ENCODE peak calls at places on chromosomes 1 and 21, in seven cellular contexts. P is heart left ventricle, R is ovary, Z is H54, H is IMR-90, F is A549, E is Peyer's patch. O is an unnamed sample.

GRCh38 chr21:31162827-31163226 is 124.6 kb upstream of the KRTAP19-8 start:
- DNase-seq in P (no peak), R (no peak), Z (peak), H (peak), F (no peak), E (no peak), O (no peak)

GRCh38 chr1:74463301-74463988 is 49.0 kb downstream of the LRRC53 start:
- DNase-seq in P (no peak), R (no peak), Z (no peak), H (peak), F (no peak), E (no peak), O (no peak)

GRCh38 chr1:58779059-58779754 is 4.6 kb downstream of the JUN start:
- DNase-seq in P (no peak), R (no peak), Z (no peak), H (peak), F (no peak), E (no peak), O (no peak)

GRCh38 chr21:26171310-26172100 is 935 bp upstream of the APP start:
- DNase-seq in P (no peak), R (no peak), Z (no peak), H (no peak), F (no peak), E (no peak), O (no peak)

GRCh38 chr21:38721983-38722382 is 83.7 kb upstream of the ETS2 start:
- DNase-seq in P (no peak), R (no peak), Z (no peak), H (no peak), F (no peak), E (no peak), O (no peak)

GRCh38 chr1:26321315-26322041 is 3.7 kb downstream of the CD52 start:
- DNase-seq in P (peak), R (peak), Z (peak), H (peak), F (peak), E (peak), O (peak)

GRCh38 chr1:63731117-63732043 is 42.4 kb upstream of the ROR1 start:
- DNase-seq in P (no peak), R (no peak), Z (peak), H (peak), F (peak), E (no peak), O (no peak)

GRCh38 chr1:245807954-245808719 is 653.4 kb downstream of the KIF26B start:
- DNase-seq in P (no peak), R (no peak), Z (no peak), H (no peak), F (no peak), E (no peak), O (no peak)

GRCh38 chr1:172236958-172237357 is 183.5 kb upstream of the C1orf105 start:
- DNase-seq in P (no peak), R (no peak), Z (no peak), H (no peak), F (no peak), E (no peak), O (no peak)

GRCh38 chr1:2821373-2821955 is 20.0 kb upstream of the TTC34 start:
- DNase-seq in P (peak), R (no peak), Z (no peak), H (no peak), F (no peak), E (no peak), O (no peak)

GRCh38 chr1:2820731-2821372 is 19.4 kb upstream of the TTC34 start:
- DNase-seq in P (peak), R (no peak), Z (no peak), H (no peak), F (no peak), E (no peak), O (no peak)

GRCh38 chr1:2821970-2822620 is 20.6 kb upstream of the TTC34 start:
- DNase-seq in P (peak), R (peak), Z (peak), H (no peak), F (peak), E (peak), O (peak)

GRCh38 chr1:2819429-2819828 is 17.9 kb upstream of the TTC34 start:
- DNase-seq in P (no peak), R (no peak), Z (no peak), H (no peak), F (no peak), E (no peak), O (no peak)

GRCh38 chr1:2819831-2820730 is 18.6 kb upstream of the TTC34 start:
- DNase-seq in P (no peak), R (no peak), Z (no peak), H (no peak), F (no peak), E (no peak), O (no peak)
- TF ChIP-seq POLR2A in P (no peak), R (no peak), Z (no peak), H (no peak), F (no peak), E (no peak), O (no peak)

GRCh38 chr1:81701071-81701470 is 99.7 kb upstream of the ADGRL2 start:
- DNase-seq in P (no peak), R (no peak), Z (no peak), H (no peak), F (no peak), E (no peak), O (no peak)
- TF ChIP-seq POLR2A in P (no peak), R (no peak), Z (no peak), H (no peak), F (no peak), E (no peak), O (no peak)

DNA sequence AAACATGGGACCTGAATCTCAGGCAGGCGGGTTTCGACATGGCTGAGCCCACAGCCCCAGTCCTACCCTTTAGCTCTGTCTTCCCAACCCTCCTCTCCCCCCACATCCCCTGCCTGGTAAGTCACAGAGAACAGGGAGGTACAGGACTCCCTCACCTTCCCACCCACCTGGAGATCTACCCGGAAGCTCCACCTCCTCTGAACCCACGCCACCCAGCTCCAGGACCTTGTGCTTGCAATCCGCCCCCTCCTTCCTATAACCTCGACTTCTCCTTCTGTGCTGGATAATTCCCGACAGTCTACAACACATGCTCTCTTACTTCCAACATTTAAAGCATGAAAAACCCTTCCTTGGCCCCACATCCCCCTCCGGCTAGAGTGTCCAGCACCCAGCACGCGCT is 22.3 kb downstream of the KIF17 start:
- DNase-seq in P (no peak), R (no peak), Z (no peak), H (no peak), F (no peak), E (no peak), O (no peak)
- TF ChIP-seq POLR2A in P (no peak), R (no peak), Z (no peak), H (no peak), F (no peak), E (no peak), O (no peak)

GRCh38 chr1:204225841-204226745 is 12.3 kb upstream of the GOLT1A start:
- DNase-seq in P (no peak), R (no peak), Z (no peak), H (peak), F (no peak), E (peak), O (peak)
- TF ChIP-seq POLR2A in P (no peak), R (no peak), Z (no peak), H (no peak), F (no peak), E (no peak), O (no peak)

GRCh38 chr1:11838349-11839272 is 9.0 kb downstream of the NPPA start:
- DNase-seq in P (peak), R (peak), Z (peak), H (peak), F (peak), E (peak), O (peak)
- TF ChIP-seq POLR2A in P (no peak), R (no peak), Z (no peak), H (peak), F (no peak), E (no peak), O (no peak)

GRCh38 chr1:37474051-37474696 is at the start of gene ZC3H12A:
- DNase-seq in P (peak), R (peak), Z (peak), H (peak), F (peak), E (peak), O (peak)

GRCh38 chr1:37476460-37477197 is 2.2 kb downstream of the ZC3H12A start:
- DNase-seq in P (peak), R (peak), Z (peak), H (peak), F (peak), E (peak), O (peak)

GRCh38 chr1:37476087-37476452 is 1.7 kb downstream of the ZC3H12A start:
- DNase-seq in P (no peak), R (no peak), Z (no peak), H (no peak), F (no peak), E (no peak), O (no peak)

GRCh38 chr1:37474697-37475379 is 458 bp downstream of the ZC3H12A start:
- DNase-seq in P (no peak), R (peak), Z (no peak), H (no peak), F (no peak), E (peak), O (peak)

DNA sequence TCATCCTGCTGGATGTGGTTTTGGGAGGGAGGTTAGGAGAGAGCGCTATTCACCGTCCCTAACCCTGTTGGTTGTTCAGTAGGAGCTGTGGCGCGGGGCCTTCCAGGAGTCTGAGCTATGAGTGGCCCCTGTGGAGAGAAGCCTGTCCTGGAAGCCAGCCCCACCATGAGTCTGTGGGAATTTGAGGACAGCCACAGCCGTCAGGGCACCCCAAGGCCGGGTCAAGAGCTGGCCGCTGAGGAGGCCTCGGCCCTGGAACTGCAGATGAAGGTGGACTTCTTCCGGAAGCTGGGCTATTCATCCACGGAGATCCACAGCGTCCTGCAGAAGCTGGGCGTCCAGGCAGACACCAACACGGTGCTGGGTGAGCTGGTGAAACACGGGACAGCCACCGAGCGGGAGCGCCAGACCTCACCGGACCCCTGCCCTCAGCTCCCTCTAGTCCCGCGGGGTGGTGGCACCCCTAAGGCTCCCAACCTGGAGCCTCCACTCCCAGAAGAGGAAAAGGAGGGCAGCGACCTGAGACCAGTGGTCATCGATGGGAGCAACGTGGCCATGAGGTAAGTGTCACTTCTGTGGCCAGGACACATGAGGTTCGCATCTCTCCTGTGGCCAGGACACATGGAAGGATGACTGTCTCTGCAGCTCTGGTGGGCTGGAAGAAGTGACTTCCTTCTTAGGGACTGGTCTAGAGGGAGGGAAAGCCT is 1.2 kb downstream of the ZC3H12A start:
- DNase-seq in P (no peak), R (peak), Z (no peak), H (no peak), F (no peak), E (peak), O (no peak)
- TF ChIP-seq POLR2A in P (no peak), R (no peak), Z (no peak), H (peak), F (peak), E (peak), O (no peak)

O was measured in stomach.